ENCODE peak calls at places on chromosomes 16 and 17, in four cellular contexts. S is K562, V is HL-60, G is GM12878. D is an unnamed sample.

GRCh38 chr17:72338847-72339790 is 218.3 kb downstream of the SOX9 start:
- DNase-seq in S (no peak), V (no peak), G (no peak), D (no peak)

GRCh38 chr16:56673916-56674315 is 4.3 kb downstream of the MT1H start:
- DNase-seq in S (no peak), V (no peak), G (no peak), D (no peak)

GRCh38 chr16:68275611-68276191 is 11.4 kb downstream of the SLC7A6 start:
- DNase-seq in S (no peak), V (no peak), G (peak), D (no peak)

GRCh38 chr17:69523252-69523861 is 108.9 kb downstream of the MAP2K6 start:
- DNase-seq in S (peak), V (no peak), G (peak), D (peak)

GRCh38 chr17:9942885-9943284 is 37.8 kb upstream of the RCVRN start:
- DNase-seq in S (no peak), V (no peak), G (no peak), D (no peak)

GRCh38 chr17:80083136-80083661 is 18.2 kb upstream of the GAA start:
- DNase-seq in S (no peak), V (no peak), G (no peak), D (no peak)

GRCh38 chr17:3827124-3827773 is 18.8 kb downstream of the NCBP3 start:
- DNase-seq in S (peak), V (no peak), G (no peak), D (no peak)

GRCh38 chr17:1031711-1032110 is 34.8 kb downstream of the TIMM22 start:
- DNase-seq in S (peak), V (no peak), G (no peak), D (no peak)

GRCh38 chr17:21194210-21194609 is 19.8 kb downstream of the TMEM11 start:
- DNase-seq in S (no peak), V (no peak), G (no peak), D (no peak)

GRCh38 chr16:4847774-4848587 is 700 bp downstream of the UBN1 start:
- DNase-seq in S (no peak), V (no peak), G (no peak), D (peak)

GRCh38 chr16:80274576-80275191 is 266.1 kb upstream of the DYNLRB2 start:
- DNase-seq in S (no peak), V (no peak), G (no peak), D (no peak)

GRCh38 chr17:41492771-41493170 is 3.1 kb upstream of the KRT36 start:
- DNase-seq in S (peak), V (no peak), G (no peak), D (no peak)

GRCh38 chr16:67535201-67535600 is 6.6 kb downstream of the RIPOR1 start:
- DNase-seq in S (no peak), V (no peak), G (no peak), D (no peak)

GRCh38 chr17:9645858-9646555 is 690 bp downstream of the USP43 start:
- DNase-seq in S (peak), V (no peak), G (no peak), D (peak)

GRCh38 chr16:69566437-69567030 is 768 bp downstream of the NFAT5 start:
- DNase-seq in S (peak), V (no peak), G (no peak), D (peak)

GRCh38 chr17:79420318-79421243 is 190.3 kb downstream of the RBFOX3 start:
- DNase-seq in S (peak), V (no peak), G (no peak), D (no peak)

GRCh38 chr16:11349599-11350276 is 4.5 kb downstream of the RMI2 start:
- DNase-seq in S (no peak), V (peak), G (no peak), D (no peak)

GRCh38 chr16:88045820-88046303 is 94.6 kb downstream of the BANP start:
- DNase-seq in S (no peak), V (no peak), G (peak), D (peak)

GRCh38 chr17:1997146-1997586 is 28.0 kb downstream of the RTN4RL1 start:
- DNase-seq in S (no peak), V (no peak), G (no peak), D (no peak)

GRCh38 chr17:9138161-9138717 is 116.9 kb downstream of the NTN1 start:
- DNase-seq in S (no peak), V (no peak), G (no peak), D (no peak)

GRCh38 chr16:14409563-14409962 is 220.5 kb downstream of the PARN start:
- DNase-seq in S (no peak), V (no peak), G (no peak), D (no peak)

GRCh38 chr17:19274893-19275292 is 37.7 kb downstream of the EPN2 start:
- DNase-seq in S (no peak), V (no peak), G (no peak), D (no peak)

GRCh38 chr16:971582-971905 is 760 bp upstream of the LMF1 start:
- DNase-seq in S (no peak), V (no peak), G (no peak), D (no peak)

GRCh38 chr16:48413291-48413690 is 28.1 kb upstream of the SIAH1 start:
- DNase-seq in S (no peak), V (no peak), G (no peak), D (no peak)

GRCh38 chr16:2514333-2515179 is 804 bp downstream of the ATP6V0C start:
- DNase-seq in S (peak), V (no peak), G (no peak), D (no peak)

GRCh38 chr17:50056217-50056960 is 479 bp downstream of the ITGA3 start:
- DNase-seq in S (peak), V (no peak), G (no peak), D (peak)

GRCh38 chr17:50055055-50055425 is 870 bp upstream of the ITGA3 start:
- DNase-seq in S (no peak), V (no peak), G (no peak), D (no peak)

GRCh38 chr17:50056961-50057330 is 1.0 kb downstream of the ITGA3 start:
- DNase-seq in S (no peak), V (no peak), G (no peak), D (no peak)

GRCh38 chr17:50057521-50057991 is 1.6 kb downstream of the ITGA3 start:
- DNase-seq in S (no peak), V (no peak), G (no peak), D (no peak)

DNA sequence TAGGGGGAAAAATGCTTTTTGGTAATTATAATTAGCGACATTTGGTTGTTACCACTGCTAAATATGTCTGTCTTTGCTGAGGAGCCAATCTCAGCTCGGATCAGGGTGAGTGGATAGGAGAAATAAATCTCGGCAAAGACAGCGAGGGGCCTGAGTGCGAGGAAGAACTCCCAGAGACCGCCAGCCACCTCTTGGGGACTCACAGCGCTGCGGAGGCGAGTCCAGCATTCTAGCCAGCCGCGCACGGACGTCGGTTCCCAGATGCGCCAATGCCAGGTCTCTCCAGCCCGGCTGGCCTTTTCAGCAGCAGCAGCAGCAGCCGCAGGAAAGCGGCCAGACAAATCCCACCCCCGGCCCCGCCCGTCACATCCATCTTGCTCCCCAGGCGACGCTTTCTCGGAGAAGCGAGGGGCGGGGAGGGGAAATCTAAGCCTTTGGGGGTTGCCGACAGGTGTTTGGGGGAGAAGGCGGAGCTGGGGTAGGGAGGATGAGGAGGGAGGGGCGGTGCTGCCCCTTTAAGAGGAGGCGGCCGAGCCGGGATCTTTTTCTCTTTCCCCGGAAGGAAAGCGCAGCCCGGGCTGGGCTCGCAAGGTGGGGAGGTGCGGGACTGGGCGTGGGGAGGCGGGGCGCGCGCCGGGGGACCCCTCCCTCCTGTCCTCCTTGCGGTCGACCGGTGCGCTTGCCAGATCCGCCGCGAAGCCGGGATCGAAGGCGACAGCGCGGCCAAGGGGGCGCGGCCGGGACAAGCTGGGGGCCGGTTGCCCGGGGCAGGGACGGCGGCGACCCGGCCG is at the start of gene ITGA3:
- DNase-seq in S (peak), V (no peak), G (no peak), D (peak)
- TF ChIP-seq POLR2AphosphoS5 in S (no peak), V (no peak), G (no peak), D (no peak)

GRCh38 chr17:48868916-48869500 is 23.6 kb upstream of the ATP5MC1 start:
- DNase-seq in S (no peak), V (no peak), G (no peak), D (no peak)
- TF ChIP-seq SPI1 in S (no peak), V (no peak), G (no peak), D (no peak)

GRCh38 chr17:48016112-48016511 is 21.5 kb downstream of the COPZ2 start:
- DNase-seq in S (no peak), V (no peak), G (no peak), D (no peak)

GRCh38 chr17:48013876-48014602 is 23.6 kb downstream of the COPZ2 start:
- DNase-seq in S (no peak), V (no peak), G (no peak), D (no peak)

GRCh38 chr17:48011405-48012150 is 26.0 kb downstream of the COPZ2 start:
- DNase-seq in S (peak), V (no peak), G (no peak), D (no peak)

GRCh38 chr17:48012151-48012520 is 25.5 kb downstream of the COPZ2 start:
- DNase-seq in S (peak), V (no peak), G (no peak), D (peak)

GRCh38 chr17:48014603-48015037 is 23.0 kb downstream of the COPZ2 start:
- DNase-seq in S (peak), V (no peak), G (no peak), D (no peak)
- TF ChIP-seq POLR2AphosphoS5 in S (no peak), V (no peak), G (no peak), D (no peak)

GRCh38 chr16:53232826-53233529 is 178.2 kb downstream of the CHD9 start:
- DNase-seq in S (no peak), V (no peak), G (no peak), D (no peak)
- TF ChIP-seq SPI1 in S (no peak), V (no peak), G (no peak), D (no peak)

DNA sequence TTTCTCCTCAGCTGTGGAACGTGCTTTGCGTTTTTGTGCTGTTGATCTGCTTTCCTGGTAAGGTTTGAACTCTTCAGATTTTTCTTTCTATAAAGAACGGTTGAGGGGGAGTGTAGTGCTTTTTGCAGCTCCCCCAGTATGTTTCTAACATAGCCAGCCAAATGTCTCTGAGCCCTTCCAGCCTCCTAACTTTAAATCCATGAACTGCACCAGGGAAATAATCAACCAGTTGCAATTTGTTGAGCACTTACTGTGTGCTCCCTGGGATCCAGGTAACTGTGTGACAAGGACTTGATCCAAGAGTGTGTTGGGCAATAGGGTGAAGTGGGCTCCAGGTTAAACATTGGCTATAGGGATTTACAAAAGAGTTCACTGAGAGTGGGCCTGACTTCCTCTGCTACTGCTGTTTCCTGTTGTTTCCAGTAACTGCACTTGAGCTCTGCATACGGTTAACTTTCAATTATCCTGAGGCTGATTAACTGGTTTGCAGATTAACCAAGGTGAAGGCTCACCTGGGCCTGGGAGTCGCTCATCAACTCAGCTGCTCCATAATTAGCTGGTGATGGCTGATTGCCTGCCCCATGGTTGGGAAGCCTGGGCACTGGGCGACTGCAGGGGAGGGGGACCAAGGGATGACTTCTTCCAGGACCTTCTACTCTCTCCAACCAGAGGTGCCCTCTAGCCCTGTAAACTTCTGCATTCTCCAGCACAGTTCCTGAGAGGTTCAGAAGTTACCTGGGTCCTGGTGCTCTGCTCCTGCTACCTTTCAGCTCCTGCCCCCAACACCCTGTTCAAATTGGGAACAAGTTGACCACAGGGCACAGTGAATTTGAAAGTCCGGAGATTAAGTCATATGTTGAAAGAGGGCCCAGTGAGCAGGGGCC is 19.5 kb downstream of the HLF start:
- DNase-seq in S (no peak), V (no peak), G (no peak), D (no peak)
- TF ChIP-seq POLR2AphosphoS5 in S (no peak), V (no peak), G (no peak), D (no peak)

GRCh38 chr17:17921192-17922082 is 50.8 kb downstream of the TOM1L2 start:
- DNase-seq in S (peak), V (no peak), G (no peak), D (no peak)
- TF ChIP-seq SPI1 in S (no peak), V (no peak), G (no peak), D (no peak)

D was measured in GM12891.